ENCODE peak calls at places on chromosomes 12 and 14, in ten cellular contexts. A, F, X, Q, P, U, R, W, G and C are unnamed samples.

GRCh38 chr14:104427126-104427851 is 152.3 kb upstream of the C14orf180 start:
- DNase-seq in A (no peak), F (peak), X (no peak), Q (peak), P (no peak), U (no peak), R (no peak), W (no peak), G (no peak), C (no peak)

GRCh38 chr12:62655524-62656160 is 189.0 kb downstream of the MON2 start:
- DNase-seq in A (no peak), F (no peak), X (no peak), Q (no peak), P (no peak), U (no peak), R (no peak), W (no peak), G (no peak), C (no peak)

GRCh38 chr14:52015411-52016030 is 26.2 kb downstream of the RTRAF start:
- DNase-seq in A (no peak), F (peak), X (no peak), Q (no peak), P (no peak), U (no peak), R (peak), W (no peak), G (no peak), C (peak)

GRCh38 chr12:26767116-26767515 is 65.9 kb downstream of the ITPR2 start:
- DNase-seq in A (no peak), F (no peak), X (no peak), Q (no peak), P (no peak), U (no peak), R (no peak), W (no peak), G (no peak), C (no peak)

GRCh38 chr14:94722397-94722796 is 47.5 kb downstream of the GSC start:
- DNase-seq in A (no peak), F (no peak), X (no peak), Q (no peak), P (no peak), U (no peak), R (no peak), W (no peak), G (no peak), C (no peak)

GRCh38 chr14:25484194-25484593 is 434.2 kb upstream of the STXBP6 start:
- DNase-seq in A (no peak), F (no peak), X (no peak), Q (no peak), P (no peak), U (no peak), R (no peak), W (no peak), G (no peak), C (no peak)

GRCh38 chr12:53098982-53099651 is 1.6 kb downstream of the IGFBP6 start:
- DNase-seq in A (peak), F (peak), X (peak), Q (peak), P (peak), U (peak), R (peak), W (peak), G (peak), C (peak)

GRCh38 chr14:93309430-93309966 is 23.3 kb downstream of the BTBD7 start:
- DNase-seq in A (no peak), F (no peak), X (no peak), Q (no peak), P (no peak), U (no peak), R (no peak), W (no peak), G (no peak), C (no peak)

GRCh38 chr12:48029811-48030650 is 25.8 kb upstream of the COL2A1 start:
- DNase-seq in A (no peak), F (no peak), X (no peak), Q (no peak), P (no peak), U (peak), R (no peak), W (no peak), G (no peak), C (no peak)

GRCh38 chr14:65101631-65102440 is 481 bp downstream of the MAX start:
- DNase-seq in A (no peak), F (peak), X (peak), Q (peak), P (peak), U (no peak), R (peak), W (peak), G (no peak), C (no peak)

GRCh38 chr12:130070017-130070653 is 92.1 kb upstream of the FZD10 start:
- DNase-seq in A (no peak), F (no peak), X (no peak), Q (no peak), P (no peak), U (no peak), R (no peak), W (no peak), G (no peak), C (no peak)

GRCh38 chr12:38161123-38162000 is 155.2 kb upstream of the ALG10B start:
- DNase-seq in A (no peak), F (no peak), X (no peak), Q (no peak), P (no peak), U (no peak), R (no peak), W (no peak), G (no peak), C (no peak)

GRCh38 chr14:94045563-94046345 is 19.6 kb downstream of the OTUB2 start:
- DNase-seq in A (no peak), F (no peak), X (no peak), Q (no peak), P (no peak), U (no peak), R (no peak), W (no peak), G (no peak), C (no peak)

GRCh38 chr14:81301813-81302212 is 81.1 kb upstream of the GTF2A1 start:
- DNase-seq in A (no peak), F (no peak), X (no peak), Q (no peak), P (no peak), U (no peak), R (no peak), W (no peak), G (no peak), C (no peak)

GRCh38 chr12:75725505-75726120 is 214.2 kb upstream of the KRR1 start:
- DNase-seq in A (peak), F (peak), X (no peak), Q (no peak), P (no peak), U (no peak), R (peak), W (no peak), G (peak), C (peak)

GRCh38 chr12:114735011-114735410 is 51.0 kb upstream of the TBX3 start:
- DNase-seq in A (no peak), F (no peak), X (no peak), Q (no peak), P (no peak), U (no peak), R (no peak), W (no peak), G (no peak), C (no peak)

GRCh38 chr14:103443106-103443505 is 57.9 kb downstream of the MARK3 start:
- DNase-seq in A (no peak), F (no peak), X (no peak), Q (no peak), P (no peak), U (no peak), R (no peak), W (no peak), G (no peak), C (no peak)

GRCh38 chr12:106094304-106094703 is 44.5 kb downstream of the NUAK1 start:
- DNase-seq in A (no peak), F (no peak), X (no peak), Q (no peak), P (no peak), U (no peak), R (no peak), W (no peak), G (no peak), C (no peak)

GRCh38 chr12:95546491-95546813 is 4.8 kb downstream of the USP44 start:
- DNase-seq in A (no peak), F (no peak), X (no peak), Q (no peak), P (no peak), U (no peak), R (no peak), W (no peak), G (no peak), C (no peak)

GRCh38 chr14:21255385-21256101 is 13.7 kb downstream of the HNRNPC start:
- DNase-seq in A (no peak), F (peak), X (no peak), Q (no peak), P (no peak), U (no peak), R (no peak), W (no peak), G (no peak), C (no peak)

GRCh38 chr14:102629700-102630365 is 37.4 kb downstream of the RCOR1 start:
- DNase-seq in A (no peak), F (no peak), X (no peak), Q (no peak), P (no peak), U (no peak), R (no peak), W (no peak), G (no peak), C (no peak)

GRCh38 chr12:50215033-50215432 is 47.9 kb upstream of the CERS5 start:
- DNase-seq in A (no peak), F (no peak), X (no peak), Q (no peak), P (no peak), U (no peak), R (no peak), W (no peak), G (no peak), C (no peak)

GRCh38 chr12:22318122-22318737 is 16.3 kb downstream of the ST8SIA1 start:
- DNase-seq in A (no peak), F (peak), X (no peak), Q (no peak), P (no peak), U (no peak), R (no peak), W (no peak), G (no peak), C (no peak)